ENCODE peak calls at places on chromosomes 12 and 14, in four cellular contexts. W, G, D and J are unnamed samples.

GRCh38 chr14:104681689-104682074 is 7.7 kb upstream of the INF2 start:
- DNase-seq in W (peak; percentile 84), G (peak; percentile 57), D (no peak), J (peak; percentile 92)

GRCh38 chr14:90969493-90970166 is 90.8 kb downstream of the RPS6KA5 start:
- DNase-seq in D (no peak), G (no peak), W (no peak), J (no peak)

GRCh38 chr14:89773644-89774316 is 180.8 kb downstream of the EFCAB11 start:
- DNase-seq in W (peak; percentile 33), G (no peak), D (peak; percentile 33), J (no peak)

GRCh38 chr12:57517187-57517586 is 3.1 kb downstream of the DDIT3 start:
- DNase-seq in W (no peak), G (no peak), D (no peak), J (no peak)

GRCh38 chr12:123937707-123938600 is 34.7 kb downstream of the CCDC92 start:
- DNase-seq in D (peak; percentile 39), W (no peak), G (peak; percentile 18), J (no peak)

GRCh38 chr14:96096639-96097610 is 57.8 kb downstream of the C14orf132 start:
- DNase-seq in W (no peak), D (no peak), G (no peak), J (no peak)

GRCh38 chr14:63438065-63438757 is 105.0 kb downstream of the PPP2R5E start:
- DNase-seq in G (peak; percentile 85), W (peak; percentile 59), D (no peak), J (peak; percentile 28)

GRCh38 chr14:94671870-94672444 is 59.8 kb downstream of the SERPINA3 start:
- DNase-seq in G (no peak), D (no peak), W (no peak), J (no peak)

GRCh38 chr14:81464253-81465001 is 64.3 kb upstream of the STON2 start:
- DNase-seq in D (peak; percentile 48), W (peak; percentile 54), G (peak; percentile 45), J (peak; percentile 63)

GRCh38 chr12:21155517-21156351 is 24.7 kb downstream of the SLCO1B1 start:
- DNase-seq in G (no peak), W (no peak), D (no peak), J (no peak)
- H3K4me3 ChIP-seq in G (no peak overlapping the region), W (no peak overlapping the region), D (no peak overlapping the region), J (no peak overlapping the region)

GRCh38 chr14:54570047-54570446 is 3.1 kb downstream of the SAMD4A start:
- DNase-seq in G (no peak), W (no peak), D (no peak), J (no peak)
- H3K4me3 ChIP-seq in G (no peak overlapping the region), W (no peak overlapping the region), D (no peak overlapping the region), J (peak overlapping the region; percentile 92)

GRCh38 chr14:24131549-24131966 is 1.1 kb downstream of the FITM1 start:
- DNase-seq in D (no peak), W (no peak), G (no peak), J (peak; percentile 44)
- H3K4me3 ChIP-seq in D (no peak overlapping the region), W (no peak overlapping the region), G (no peak overlapping the region), J (peak overlapping the region; percentile 32)

GRCh38 chr12:75389061-75389460 is 1.8 kb upstream of the GLIPR1L2 start:
- DNase-seq in D (no peak), G (no peak), W (no peak), J (no peak)

GRCh38 chr12:75390899-75391538 is at the start of gene GLIPR1L2:
- DNase-seq in G (peak; percentile 95), W (peak; percentile 95), D (peak; percentile 84), J (peak; percentile 96)

GRCh38 chr12:75390156-75390898 is 562 bp upstream of the GLIPR1L2 start:
- DNase-seq in D (no peak), G (no peak), W (no peak), J (no peak)

GRCh38 chr12:75389706-75390105 is 1.2 kb upstream of the GLIPR1L2 start:
- DNase-seq in W (no peak), D (no peak), G (no peak), J (no peak)
- H3K4me3 ChIP-seq in W (no peak overlapping the region), D (no peak overlapping the region), G (no peak overlapping the region), J (peak overlapping the region; percentile 69)

DNA sequence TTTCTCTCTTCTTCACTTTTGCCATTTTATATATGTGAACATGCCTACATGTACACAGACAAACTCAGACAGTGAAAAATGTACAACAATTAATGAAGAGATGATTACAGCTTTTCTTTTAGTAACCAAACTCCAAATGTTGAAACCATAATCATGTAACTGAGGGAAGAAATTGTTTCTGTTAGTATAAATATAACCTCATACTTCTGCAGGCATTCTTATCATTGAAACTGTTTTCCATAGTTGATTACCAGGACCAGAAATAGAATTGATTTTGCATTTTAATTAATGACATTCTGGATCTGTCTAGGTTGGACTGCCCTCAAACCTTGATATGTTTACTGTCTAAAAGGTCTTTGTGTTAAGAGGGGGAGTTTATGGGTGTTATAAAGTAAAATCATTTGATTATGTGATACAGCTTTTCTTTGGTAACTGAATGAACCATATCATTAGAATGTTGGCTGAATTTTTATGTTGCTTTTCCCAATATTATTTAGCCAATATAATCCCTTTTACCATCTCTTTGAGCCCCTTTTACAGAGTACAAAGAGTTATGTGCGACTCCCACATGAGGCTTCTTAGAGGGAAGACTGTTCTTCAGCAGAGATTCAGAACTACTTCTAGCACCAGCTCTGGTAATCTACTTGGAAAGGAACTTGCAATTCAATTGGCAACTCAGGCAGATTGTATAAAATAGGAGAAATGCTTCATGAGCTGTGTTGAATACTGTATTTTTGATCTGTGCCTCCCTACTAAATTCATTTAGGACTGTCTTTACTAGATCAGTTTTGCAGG is 3.4 kb downstream of the ANO4 start:
- DNase-seq in W (no peak), D (no peak), G (no peak), J (no peak)
- H3K4me3 ChIP-seq in W (no peak overlapping the region), D (no peak overlapping the region), G (no peak overlapping the region), J (no peak overlapping the region)